ENCODE peak calls at places on chromosomes 1 and 21, in eight cellular contexts. L is A549, Q is HepG2, E is HCT116, W is H1, B is GM12878, A is endothelial cell of umbilical vein, R is K562. D is an unnamed sample.

GRCh38 chr1:88618331-88618730 is 65.7 kb upstream of the PKN2 start:
- DNase-seq in B (no peak), A (no peak), Q (no peak), R (no peak), E (no peak), L (no peak), W (no peak), D (no peak)

GRCh38 chr1:23492132-23492720 is 8.2 kb upstream of the ASAP3 start:
- DNase-seq in L (no peak), R (no peak), A (no peak), W (no peak), Q (no peak), E (no peak), B (no peak), D (no peak)

GRCh38 chr21:41895643-41896493 is 16.7 kb upstream of the PRDM15 start:
- DNase-seq in B (no peak), L (no peak), W (peak), E (no peak), Q (no peak), A (peak), R (peak), D (no peak)

GRCh38 chr1:28512058-28512611 is 6.3 kb downstream of the RCC1 start:
- DNase-seq in R (no peak), W (no peak), B (no peak), E (no peak), A (no peak), L (no peak), Q (no peak), D (peak)

GRCh38 chr21:40846566-40847411 is at the start of gene DSCAM:
- DNase-seq in Q (no peak), A (no peak), B (no peak), R (no peak), L (no peak), E (no peak), W (peak), D (no peak)

GRCh38 chr1:150557065-150557600 is 7.9 kb downstream of the ADAMTSL4 start:
- DNase-seq in R (no peak), A (no peak), L (no peak), B (no peak), Q (no peak), W (no peak), E (no peak), D (no peak)

GRCh38 chr1:235617808-235618207 is 31.8 kb downstream of the GNG4 start:
- DNase-seq in E (no peak), R (no peak), A (no peak), B (no peak), L (no peak), Q (no peak), W (no peak), D (no peak)

GRCh38 chr1:89887270-89887669 is 66.4 kb downstream of the LRRC8D start:
- DNase-seq in E (no peak), A (no peak), W (no peak), L (no peak), Q (peak), B (no peak), R (no peak), D (no peak)

GRCh38 chr1:226632169-226632884 is 83.8 kb downstream of the STUM start:
- DNase-seq in Q (no peak), B (no peak), W (no peak), R (no peak), L (no peak), E (no peak), A (no peak), D (no peak)

GRCh38 chr1:91940496-91940895 is 8.7 kb upstream of the BRDT start:
- DNase-seq in W (no peak), A (no peak), E (no peak), L (no peak), Q (no peak), B (no peak), R (no peak), D (no peak)

GRCh38 chr21:15064576-15065380 is at the start of gene NRIP1:
- DNase-seq in Q (peak), W (peak), B (no peak), R (peak), E (no peak), L (peak), A (peak), D (peak)

GRCh38 chr21:28294046-28294445 is 698.6 kb downstream of the LTN1 start:
- DNase-seq in A (peak), L (no peak), E (no peak), Q (no peak), R (no peak), W (no peak), B (no peak), D (no peak)

GRCh38 chr1:61842863-61843514 is 100.7 kb downstream of the PATJ start:
- DNase-seq in L (no peak), W (no peak), A (peak), E (no peak), R (no peak), Q (no peak), B (no peak), D (no peak)

GRCh38 chr1:227780101-227781044 is 35.1 kb upstream of the PRSS38 start:
- DNase-seq in E (no peak), W (peak), L (no peak), B (no peak), R (no peak), Q (no peak), A (no peak), D (no peak)

GRCh38 chr1:41639332-41639936 is 155.0 kb upstream of the EDN2 start:
- DNase-seq in B (no peak), L (no peak), Q (no peak), E (no peak), R (no peak), W (no peak), A (no peak), D (no peak)

GRCh38 chr1:50750021-50750619 is 209.9 kb downstream of the FAF1 start:
- DNase-seq in W (no peak), A (peak), R (peak), B (no peak), Q (peak), E (peak), L (peak), D (peak)

GRCh38 chr1:40371707-40372258 is 1.7 kb upstream of the SMAP2 start:
- DNase-seq in L (no peak), E (no peak), R (no peak), A (no peak), W (no peak), Q (no peak), B (no peak), D (no peak)

GRCh38 chr1:204891860-204892259 is 21.2 kb downstream of the NFASC start:
- DNase-seq in R (no peak), E (no peak), Q (no peak), L (no peak), B (no peak), A (no peak), W (no peak), D (no peak)

GRCh38 chr1:88647749-88648415 is 36.2 kb upstream of the PKN2 start:
- DNase-seq in Q (no peak), B (no peak), E (no peak), L (no peak), A (no peak), R (no peak), W (no peak), D (no peak)

GRCh38 chr1:37482796-37483744 is 8.7 kb downstream of the ZC3H12A start:
- DNase-seq in R (no peak), W (no peak), L (no peak), B (no peak), A (no peak), E (no peak), Q (no peak), D (no peak)

GRCh38 chr1:37480125-37480466 is 5.7 kb downstream of the ZC3H12A start:
- DNase-seq in B (no peak), R (no peak), E (no peak), Q (no peak), W (no peak), L (no peak), A (no peak), D (no peak)

GRCh38 chr1:37480581-37481288 is 6.4 kb downstream of the ZC3H12A start:
- DNase-seq in A (no peak), L (no peak), E (no peak), W (no peak), R (no peak), Q (no peak), B (no peak), D (peak)

GRCh38 chr1:37482004-37482785 is 7.8 kb downstream of the ZC3H12A start:
- DNase-seq in E (no peak), W (no peak), R (no peak), A (no peak), L (no peak), B (no peak), Q (no peak), D (no peak)

DNA sequence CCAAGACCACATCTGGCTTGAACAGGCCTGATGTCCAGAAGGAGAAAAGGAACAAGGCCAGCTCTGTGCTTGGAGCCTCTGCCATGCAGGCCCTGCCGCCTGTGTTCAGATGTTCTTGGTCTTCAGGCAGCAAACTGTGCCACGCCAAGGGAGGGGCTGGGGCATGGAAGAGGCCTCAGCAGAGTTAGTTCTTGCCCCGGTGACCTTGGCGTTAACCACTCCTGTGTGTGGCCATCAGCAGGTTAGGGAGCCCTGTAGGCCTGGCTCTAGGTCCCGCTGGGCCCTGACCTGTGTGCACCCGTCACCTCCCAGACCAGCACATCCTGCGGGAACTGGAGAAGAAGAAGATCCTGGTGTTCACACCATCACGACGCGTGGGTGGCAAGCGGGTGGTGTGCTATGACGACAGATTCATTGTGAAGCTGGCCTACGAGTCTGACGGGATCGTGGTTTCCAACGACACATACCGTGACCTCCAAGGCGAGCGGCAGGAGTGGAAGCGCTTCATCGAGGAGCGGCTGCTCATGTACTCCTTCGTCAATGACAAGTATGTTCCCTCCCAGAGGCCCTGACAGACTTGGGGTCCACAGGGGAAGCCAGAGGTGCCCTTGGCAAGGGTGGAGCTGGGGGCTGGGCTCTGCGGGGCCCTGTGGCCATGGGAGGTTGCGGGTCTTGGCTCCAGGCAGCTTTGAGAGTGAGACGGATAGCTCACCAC is 7.1 kb downstream of the ZC3H12A start:
- DNase-seq in Q (no peak), B (no peak), W (no peak), E (no peak), A (no peak), R (no peak), L (no peak), D (peak)
- TF ChIP-seq POLR2A in Q (no peak), B (no peak), W (no peak), E (no peak), A (no peak), R (no peak), L (no peak), D (no peak)

DNA sequence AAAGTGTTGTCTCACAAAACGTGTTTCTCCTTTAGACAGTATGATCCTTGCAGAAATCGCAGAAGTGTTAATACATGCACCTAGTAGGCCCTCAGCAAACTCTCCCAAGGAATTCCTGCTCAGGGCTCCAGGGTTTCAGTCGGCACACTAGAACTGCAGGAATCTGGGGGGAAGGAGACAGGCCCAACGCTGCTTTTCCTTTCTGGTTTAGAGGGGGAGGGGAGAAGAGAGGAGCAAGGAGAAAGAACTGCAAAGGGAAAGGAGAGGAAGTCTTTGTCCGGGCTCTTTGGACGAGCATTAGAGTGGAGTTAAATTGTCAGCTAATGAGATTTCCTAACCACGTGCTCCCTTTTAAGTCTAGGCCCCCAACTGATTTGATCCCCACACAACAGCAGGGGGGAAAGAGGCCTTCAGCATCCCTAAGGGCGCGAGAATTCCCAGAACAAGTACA is 103.7 kb upstream of the SOD1 start:
- DNase-seq in E (no peak), L (no peak), Q (no peak), A (no peak), B (no peak), W (peak), R (no peak), D (no peak)
- H3K4me3 ChIP-seq in E (no peak), L (no peak), Q (no peak), A (no peak), B (no peak), W (peak), R (no peak), D (no peak)

DNA sequence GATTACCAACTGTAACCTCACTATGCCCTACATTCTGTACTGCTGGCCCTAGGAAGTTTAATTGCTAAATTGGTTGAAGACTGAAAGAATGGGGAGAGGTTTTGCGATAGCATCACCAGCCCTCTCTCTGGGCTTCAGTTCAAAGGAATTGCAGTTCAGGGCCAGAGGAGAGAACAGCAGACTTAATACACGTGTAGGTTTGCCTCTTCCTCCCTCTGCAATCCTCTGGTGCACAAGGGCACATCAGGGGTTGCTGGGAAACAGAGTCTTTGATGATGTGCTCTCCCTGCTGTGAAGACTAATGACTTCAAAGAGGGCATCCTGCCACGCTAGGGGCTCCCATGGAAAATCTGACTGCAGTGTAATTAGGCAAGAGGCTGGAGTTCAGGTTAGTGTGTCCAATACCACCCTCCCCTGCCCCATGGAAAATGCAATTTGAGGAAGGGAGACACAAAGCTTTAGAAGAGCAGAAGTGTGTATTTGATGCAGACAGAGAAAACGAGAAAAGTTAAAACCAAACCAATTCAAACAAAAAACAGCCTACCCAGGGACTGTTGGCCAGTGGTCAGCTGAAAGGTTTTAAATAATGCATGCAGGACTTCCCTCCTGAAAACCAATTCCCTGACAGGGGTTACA is 167.9 kb downstream of the ASTN1 start:
- DNase-seq in W (peak), R (no peak), A (no peak), B (no peak), Q (no peak), L (no peak), E (no peak), D (no peak)
- TF ChIP-seq MAX in W (peak), R (no peak), A (no peak), B (no peak), Q (no peak), L (no peak), E (no peak), D (no peak)

GRCh38 chr1:153122831-153123421 is 9.6 kb upstream of the SPRR2F start:
- DNase-seq in R (no peak), E (peak), W (peak), Q (no peak), B (peak), L (no peak), A (no peak), D (no peak)
- TF ChIP-seq POLR2A in R (no peak), E (no peak), W (peak), Q (no peak), B (no peak), L (no peak), A (no peak), D (no peak)

GRCh38 chr21:31553461-31553860 is 106.0 kb upstream of the SOD1 start:
- DNase-seq in A (no peak), Q (no peak), E (no peak), W (no peak), R (no peak), L (no peak), B (no peak), D (no peak)
- H3K4me3 ChIP-seq in A (no peak), Q (no peak), E (no peak), W (no peak), R (no peak), L (no peak), B (no peak), D (no peak)

DNA sequence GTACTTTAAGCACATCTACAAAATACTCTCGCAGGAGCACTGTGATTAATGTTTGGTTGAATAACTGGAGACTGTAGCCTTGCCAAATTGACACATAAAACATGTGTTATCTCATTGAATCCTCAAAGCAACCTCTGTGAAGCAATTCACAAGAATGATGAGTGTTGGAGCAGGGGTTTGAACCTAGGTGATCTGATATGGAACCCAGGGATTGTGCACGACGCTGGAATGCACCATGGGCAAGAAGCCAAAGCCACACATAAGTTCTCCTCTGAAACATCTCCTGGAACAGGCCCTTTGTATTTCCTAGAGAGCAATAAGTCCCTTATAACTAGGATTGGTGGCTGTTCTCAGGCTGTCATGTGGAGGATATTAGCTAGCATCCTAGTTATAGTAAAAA is 124.6 kb upstream of the IVNS1ABP start:
- DNase-seq in E (no peak), R (no peak), A (peak), W (no peak), Q (peak), B (no peak), L (peak), D (no peak)
- TF ChIP-seq MAX in E (no peak), R (no peak), A (no peak), W (no peak), Q (no peak), B (no peak), L (no peak), D (no peak)

DNA sequence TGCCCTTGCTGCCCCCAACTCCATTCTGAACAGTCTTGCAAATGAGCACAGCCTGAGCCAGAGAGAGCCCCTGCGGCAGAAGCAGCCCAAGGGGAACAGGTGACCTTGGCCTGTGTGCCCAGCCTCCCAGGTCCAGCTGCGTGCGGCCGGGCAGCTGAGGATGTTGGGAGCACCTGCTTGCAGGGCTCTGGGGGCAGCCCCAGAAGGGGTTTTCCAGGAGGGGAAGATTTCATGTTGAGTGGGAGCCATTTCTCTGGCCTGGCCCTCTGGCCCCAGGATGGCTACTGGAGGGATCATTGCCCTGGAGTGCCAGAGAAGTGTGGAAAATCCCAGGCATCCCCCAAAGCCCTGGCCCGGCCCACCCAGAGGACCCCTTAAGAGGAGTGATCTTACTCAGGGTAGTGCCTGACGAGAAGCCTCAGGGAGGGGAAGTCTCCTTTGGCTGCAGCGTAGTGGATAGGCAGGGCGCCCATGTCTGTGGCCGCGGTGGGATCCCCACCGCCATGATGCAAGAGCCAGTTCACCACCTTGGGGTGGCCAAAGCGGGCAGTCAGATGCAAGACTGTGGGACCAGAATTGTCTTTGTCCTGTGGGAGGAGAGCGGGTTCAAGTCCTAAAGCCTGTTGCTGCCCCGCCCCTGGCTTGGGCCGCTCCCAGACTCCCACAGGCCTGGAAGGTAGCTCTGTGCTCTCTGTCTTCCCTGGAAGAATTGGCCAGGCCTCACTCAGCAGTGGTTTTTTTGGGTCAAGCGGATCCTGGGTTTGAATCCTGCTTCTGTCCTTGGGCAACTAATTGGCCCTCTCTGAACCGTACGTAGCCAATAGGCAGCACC is 20.5 kb upstream of the RNU1-4 start:
- DNase-seq in Q (no peak), A (peak), W (peak), E (no peak), L (no peak), R (peak), B (no peak), D (no peak)
- TF ChIP-seq POLR2A in Q (no peak), A (no peak), W (no peak), E (no peak), L (no peak), R (no peak), B (no peak), D (no peak)